ENCODE peak calls at places on chromosomes 3 and 15, in seven cellular contexts. A is CD4-positive, alpha-beta memory T cell; F is tibial artery; V is right lobe of liver; Q is GM23338; Y is CD8-positive, alpha-beta T cell; X is SJSA1. O is an unnamed sample.

GRCh38 chr3:130276203-130276803 is 69.2 kb upstream of the COL6A5 start:
- DNase-seq in A (no peak), F (no peak), V (no peak), Q (peak; percentile 82), Y (no peak), X (no peak), O (no peak)

GRCh38 chr3:191136347-191136746 is 62.7 kb upstream of the OSTN start:
- DNase-seq in A (no peak), F (no peak), V (no peak), Q (peak; percentile 61), Y (no peak), X (no peak), O (no peak)

GRCh38 chr3:13581485-13582365 is 32.8 kb downstream of the FBLN2 start:
- DNase-seq in A (no peak), F (peak; percentile 64), V (peak; percentile 64), Q (no peak), Y (no peak), X (no peak), O (no peak)

GRCh38 chr3:112117415-112117814 is 15.6 kb downstream of the GCSAM start:
- DNase-seq in A (no peak), F (no peak), V (no peak), Q (no peak), Y (no peak), X (no peak), O (no peak)

GRCh38 chr3:141796436-141797166 is 33.4 kb downstream of the GRK7 start:
- DNase-seq in A (peak; percentile 61), F (no peak), V (no peak), Q (no peak), Y (peak; percentile 68), X (no peak), O (peak; percentile 50)

GRCh38 chr3:186506846-186507245 is 37.3 kb downstream of the CRYGS start:
- DNase-seq in A (no peak), F (no peak), V (no peak), Q (no peak), Y (no peak), X (no peak), O (no peak)

GRCh38 chr15:55507567-55507966 is 467 bp downstream of the DNAAF4 start:
- DNase-seq in A (no peak), F (no peak), V (no peak), Q (no peak), Y (no peak), X (no peak), O (no peak)

GRCh38 chr15:92881570-92881837 is 18.6 kb upstream of the CHD2 start:
- DNase-seq in A (no peak), F (no peak), V (no peak), Q (no peak), Y (no peak), X (no peak), O (no peak)

GRCh38 chr15:40006003-40006402 is 33.0 kb downstream of the SRP14 start:
- DNase-seq in A (no peak), F (no peak), V (no peak), Q (no peak), Y (no peak), X (no peak), O (no peak)

GRCh38 chr3:161423911-161424522 is 52.7 kb upstream of the SPTSSB start:
- DNase-seq in A (peak; percentile 45), F (no peak), V (no peak), Q (peak; percentile 65), Y (no peak), X (no peak), O (peak; percentile 34)
- H3K27ac ChIP-seq in A (no peak overlapping the region), F (no peak overlapping the region), V (no peak overlapping the region), Q (no peak overlapping the region), Y (no peak overlapping the region), X (no peak overlapping the region), O (no peak overlapping the region)

DNA sequence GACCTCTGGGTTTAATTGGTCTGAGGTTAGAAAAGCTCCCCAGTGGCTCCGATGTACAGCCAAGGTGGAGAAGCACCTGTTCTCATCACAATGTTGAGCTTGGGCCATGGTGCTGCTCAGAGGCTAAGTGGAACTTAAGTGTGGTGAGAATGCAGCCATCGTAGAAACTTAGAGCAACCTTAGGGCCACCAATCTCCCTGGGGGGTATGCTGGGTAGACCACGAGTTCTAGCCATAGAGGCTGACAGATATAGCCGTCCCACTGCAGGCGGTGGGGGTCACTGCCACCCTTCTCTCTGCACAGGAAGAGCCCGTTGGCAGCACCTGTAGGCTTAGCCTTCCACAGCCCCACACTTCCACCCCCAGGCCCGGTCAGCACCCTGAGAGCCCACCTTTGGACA is 38.0 kb downstream of the MGLL start:
- DNase-seq in A (no peak), F (no peak), V (no peak), Q (no peak), Y (no peak), X (no peak), O (no peak)
- H3K4me1 ChIP-seq in A (no peaks in the 10 kb centered on the region), F (no peaks in the 10 kb centered on the region), V (peaks cover 77% of the 10 kb centered on the region), Q (no peaks in the 10 kb centered on the region), Y (no peaks in the 10 kb centered on the region), X (peaks cover 53% of the 10 kb centered on the region), O (no peaks in the 10 kb centered on the region)

GRCh38 chr3:159637895-159638542 is 350.6 kb upstream of the IL12A start:
- DNase-seq in A (no peak), F (no peak), V (no peak), Q (no peak), Y (no peak), X (no peak), O (no peak)
- H3K27ac ChIP-seq in A (no peak overlapping the region), F (peak overlapping the region; percentile 8), V (no peak overlapping the region), Q (no peak overlapping the region), Y (no peak overlapping the region), X (peak overlapping the region; percentile 45), O (no peak overlapping the region)

DNA sequence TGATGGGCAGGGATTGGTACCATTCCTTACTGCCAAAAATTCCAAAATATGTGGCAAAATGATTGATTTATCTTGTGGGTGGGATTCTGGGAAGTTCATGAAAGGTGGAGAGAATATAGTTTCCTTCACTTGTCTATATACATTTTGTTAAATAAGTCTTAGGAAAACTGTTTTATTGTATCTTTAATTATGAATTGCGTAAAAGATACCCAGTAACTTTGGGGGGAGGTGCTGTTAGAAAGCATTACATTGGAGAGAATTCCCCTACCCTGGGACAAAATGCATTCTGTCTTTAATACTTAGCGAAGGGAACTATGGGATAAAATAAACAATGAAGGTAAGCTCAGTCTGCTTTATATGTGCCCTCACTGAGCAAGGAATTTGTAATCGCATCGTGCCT is 4.6 kb downstream of the SETD5 start:
- DNase-seq in A (no peak), F (no peak), V (no peak), Q (no peak), Y (no peak), X (no peak), O (no peak)
- H3K4me1 ChIP-seq in A (peaks cover 82% of the 10 kb centered on the region), F (no peaks in the 10 kb centered on the region), V (peaks cover 61% of the 10 kb centered on the region), Q (peaks cover 60% of the 10 kb centered on the region), Y (peaks cover 71% of the 10 kb centered on the region), X (peaks cover 36% of the 10 kb centered on the region), O (peaks cover 40% of the 10 kb centered on the region)

DNA sequence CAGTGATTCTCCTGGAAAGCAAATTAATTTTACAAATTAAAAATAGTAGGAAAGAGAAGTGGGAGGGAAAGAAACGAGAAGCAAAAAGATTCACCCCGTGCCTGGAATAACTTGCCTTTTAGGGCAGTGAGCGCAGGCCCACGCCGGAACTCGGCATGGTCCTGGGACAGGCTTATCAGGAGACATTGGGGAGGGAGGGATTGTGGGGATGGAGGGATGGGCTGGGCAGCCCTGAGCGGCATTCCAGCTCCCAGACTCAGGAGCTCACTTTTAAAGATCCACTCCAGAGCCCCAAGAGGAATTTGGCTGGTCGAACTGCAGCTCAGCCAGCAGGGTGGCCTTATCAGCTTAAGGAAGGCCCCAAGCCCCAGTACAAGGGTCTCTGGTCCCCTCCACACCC is 117.9 kb downstream of the ADCY5 start:
- DNase-seq in A (no peak), F (peak; percentile 73), V (no peak), Q (no peak), Y (no peak), X (no peak), O (no peak)
- H3K27ac ChIP-seq in A (no peak overlapping the region), F (peak overlapping the region; percentile 87), V (peak overlapping the region; percentile 22), Q (no peak overlapping the region), Y (no peak overlapping the region), X (no peak overlapping the region), O (no peak overlapping the region)

GRCh38 chr15:65421360-65422215 is 1.2 kb downstream of the IGDCC4 start:
- DNase-seq in A (no peak), F (peak; percentile 74), V (no peak), Q (peak; percentile 98), Y (no peak), X (no peak), O (no peak)

GRCh38 chr15:65414841-65415621 is 7.7 kb downstream of the IGDCC4 start:
- DNase-seq in A (no peak), F (no peak), V (no peak), Q (peak; percentile 97), Y (no peak), X (peak; percentile 62), O (no peak)

GRCh38 chr15:65420975-65421359 is 1.8 kb downstream of the IGDCC4 start:
- DNase-seq in A (no peak), F (peak; percentile 44), V (no peak), Q (no peak), Y (no peak), X (no peak), O (no peak)

GRCh38 chr15:65416845-65417416 is 5.8 kb downstream of the IGDCC4 start:
- DNase-seq in A (no peak), F (no peak), V (no peak), Q (peak; percentile 94), Y (no peak), X (no peak), O (no peak)

GRCh38 chr15:65418596-65418995 is 4.2 kb downstream of the IGDCC4 start:
- DNase-seq in A (no peak), F (no peak), V (no peak), Q (no peak), Y (no peak), X (no peak), O (no peak)
- H3K4me1 ChIP-seq in A (peaks cover 9% of the 10 kb centered on the region), F (peaks cover 4% of the 10 kb centered on the region), V (peaks cover 6% of the 10 kb centered on the region), Q (peaks cover 72% of the 10 kb centered on the region), Y (peaks cover 16% of the 10 kb centered on the region), X (peaks cover 49% of the 10 kb centered on the region), O (peaks cover 15% of the 10 kb centered on the region)

O was measured in naive thymus-derived CD4-positive, alpha-beta T cell.